ENCODE peak calls at places on chromosomes 11 and 22, in seven cellular contexts. V is A549, T is psoas muscle, J is GM06990, S is transverse colon, Y is NB4, G is endodermal cell. X is an unnamed sample.

GRCh38 chr11:134365011-134365925 is 33.5 kb downstream of the GLB1L2 start:
- DNase-seq in V (no peak), T (no peak), J (no peak), S (no peak), Y (no peak), G (no peak), X (no peak)

GRCh38 chr11:107619926-107620325 is 29.0 kb downstream of the ELMOD1 start:
- DNase-seq in V (no peak), T (no peak), J (no peak), S (no peak), Y (no peak), G (no peak), X (no peak)

GRCh38 chr11:88480217-88480616 is 142.7 kb upstream of the CTSC start:
- DNase-seq in V (no peak), T (no peak), J (no peak), S (no peak), Y (no peak), G (no peak), X (no peak)

GRCh38 chr11:2208691-2209369 is 37.2 kb upstream of the TH start:
- DNase-seq in V (no peak), T (peak; percentile 46), J (no peak), S (peak; percentile 9), Y (no peak), G (peak; percentile 73), X (no peak)

GRCh38 chr11:20450829-20451228 is 63.3 kb downstream of the PRMT3 start:
- DNase-seq in V (no peak), T (no peak), J (no peak), S (no peak), Y (no peak), G (no peak), X (no peak)

GRCh38 chr22:48321986-48322545 is 1505.6 kb downstream of the BRD1 start:
- DNase-seq in V (no peak), T (peak; percentile 25), J (no peak), S (no peak), Y (no peak), G (no peak), X (no peak)

GRCh38 chr11:33234397-33235168 is 22.6 kb upstream of the HIPK3 start:
- DNase-seq in V (no peak), T (no peak), J (no peak), S (no peak), Y (no peak), G (no peak), X (no peak)

GRCh38 chr22:31274017-31274416 is 18.3 kb downstream of the PIK3IP1 start:
- DNase-seq in V (no peak), T (no peak), J (no peak), S (no peak), Y (no peak), G (no peak), X (no peak)

GRCh38 chr22:36236338-36237319 is 2.7 kb downstream of the APOL2 start:
- DNase-seq in V (no peak), T (no peak), J (no peak), S (no peak), Y (no peak), G (no peak), X (no peak)

GRCh38 chr11:47571012-47571729 is 5.8 kb downstream of the PTPMT1 start:
- DNase-seq in V (no peak), T (no peak), J (no peak), S (no peak), Y (no peak), G (no peak), X (no peak)

GRCh38 chr11:61679893-61680621 is at the start of gene DAGLA:
- DNase-seq in V (peak; percentile 66), T (peak; percentile 82), J (peak; percentile 61), S (peak; percentile 74), Y (peak; percentile 72), G (peak; percentile 88), X (peak; percentile 32)

GRCh38 chr11:10856689-10857603 is 907 bp downstream of the ZBED5 start:
- DNase-seq in V (no peak), T (no peak), J (no peak), S (peak; percentile 70), Y (peak; percentile 67), G (peak; percentile 76), X (no peak)

GRCh38 chr11:121138259-121138658 is 37.2 kb downstream of the TECTA start:
- DNase-seq in V (no peak), T (no peak), J (no peak), S (no peak), Y (no peak), G (no peak), X (no peak)

GRCh38 chr11:34191592-34191991 is 86.2 kb downstream of the NAT10 start:
- DNase-seq in V (no peak), T (no peak), J (no peak), S (no peak), Y (no peak), G (peak; percentile 54), X (no peak)

GRCh38 chr11:75583710-75584658 is 21.9 kb downstream of the SERPINH1 start:
- DNase-seq in V (no peak), T (peak; percentile 85), J (no peak), S (peak; percentile 45), Y (peak; percentile 75), G (peak; percentile 91), X (no peak)

GRCh38 chr11:8329961-8330361 is 66.3 kb upstream of the LMO1 start:
- DNase-seq in V (no peak), T (peak; percentile 44), J (no peak), S (no peak), Y (no peak), G (peak; percentile 73), X (no peak)

GRCh38 chr11:109264128-109264527 is 157.9 kb upstream of the C11orf87 start:
- DNase-seq in V (no peak), T (no peak), J (no peak), S (no peak), Y (no peak), G (no peak), X (no peak)

GRCh38 chr11:72646472-72646871 is 27.8 kb downstream of the PDE2A start:
- DNase-seq in V (no peak), T (no peak), J (no peak), S (no peak), Y (no peak), G (no peak), X (no peak)

GRCh38 chr11:72807021-72807693 is 7.1 kb upstream of the ATG16L2 start:
- DNase-seq in V (no peak), T (no peak), J (no peak), S (no peak), Y (peak; percentile 82), G (no peak), X (peak; percentile 48)

GRCh38 chr22:37284807-37285355 is 2.6 kb downstream of the CYTH4 start:
- DNase-seq in V (no peak), T (peak; percentile 73), J (peak; percentile 82), S (peak; percentile 63), Y (peak; percentile 99), G (peak; percentile 54), X (peak; percentile 98)

GRCh38 chr11:10680956-10681487 is 12.5 kb downstream of the IRAG1 start:
- DNase-seq in V (no peak), T (no peak), J (no peak), S (no peak), Y (no peak), G (no peak), X (no peak)

GRCh38 chr11:118998822-118999221 is 884 bp downstream of the CENATAC start:
- DNase-seq in V (peak; percentile 38), T (no peak), J (no peak), S (no peak), Y (no peak), G (peak; percentile 82), X (no peak)

GRCh38 chr11:118997627-118998387 is at the start of gene CENATAC:
- DNase-seq in V (peak; percentile 92), T (peak; percentile 98), J (peak; percentile 93), S (peak; percentile 97), Y (peak; percentile 95), G (peak; percentile 98), X (peak; percentile 93)

GRCh38 chr11:119000906-119001305 is 3.0 kb downstream of the CENATAC start:
- DNase-seq in V (no peak), T (no peak), J (no peak), S (no peak), Y (no peak), G (no peak), X (no peak)

GRCh38 chr11:118998388-118998717 is 415 bp downstream of the CENATAC start:
- DNase-seq in V (no peak), T (no peak), J (no peak), S (peak; percentile 26), Y (peak; percentile 22), G (no peak), X (no peak)

GRCh38 chr11:118996926-118997626 is 862 bp upstream of the CENATAC start:
- DNase-seq in V (peak; percentile 65), T (no peak), J (peak; percentile 41), S (no peak), Y (peak; percentile 76), G (peak; percentile 63), X (peak; percentile 67)
- TF ChIP-seq CTCF in V (no peak), T (no peak), J (peak; percentile 24), S (no peak), Y (peak; percentile 43), G (peak; percentile 64), X (peak; percentile 67)

GRCh38 chr22:30220338-30221009 is 26.1 kb downstream of the LIF start:
- DNase-seq in V (no peak), T (no peak), J (no peak), S (no peak), Y (no peak), G (no peak), X (no peak)

GRCh38 chr22:30221121-30221992 is 25.2 kb downstream of the LIF start:
- DNase-seq in V (no peak), T (no peak), J (peak; percentile 72), S (peak; percentile 46), Y (no peak), G (no peak), X (peak; percentile 43)

GRCh38 chr22:30217698-30218565 is 28.6 kb downstream of the LIF start:
- DNase-seq in V (no peak), T (no peak), J (no peak), S (no peak), Y (no peak), G (no peak), X (no peak)

GRCh38 chr22:30219668-30220278 is 26.8 kb downstream of the LIF start:
- DNase-seq in V (no peak), T (no peak), J (no peak), S (no peak), Y (no peak), G (no peak), X (no peak)

DNA sequence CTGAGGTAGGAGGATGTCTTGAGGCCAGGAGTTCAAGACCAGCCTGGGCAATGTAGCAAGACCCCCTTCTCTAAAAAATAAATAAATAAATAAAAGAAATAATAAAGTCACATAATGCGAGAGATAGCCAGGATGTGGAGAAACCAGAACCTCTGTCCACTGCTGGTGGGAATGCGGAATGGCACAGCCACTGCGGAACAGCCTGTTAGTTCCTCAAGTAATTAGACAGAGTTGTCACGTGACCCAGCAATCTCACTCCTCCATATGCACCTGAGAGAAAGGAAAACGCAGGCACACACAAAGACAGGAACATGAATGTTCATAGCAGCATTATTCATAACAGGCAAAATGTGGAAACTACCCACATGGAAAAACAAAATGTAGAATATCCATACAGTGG is 27.5 kb downstream of the LIF start:
- DNase-seq in V (no peak), T (no peak), J (no peak), S (no peak), Y (no peak), G (no peak), X (no peak)
- TF ChIP-seq CTCF in V (no peak), T (no peak), J (no peak), S (no peak), Y (no peak), G (peak; percentile 58), X (no peak)

GRCh38 chr11:119484741-119485605 is 62.0 kb upstream of the THY1 start:
- DNase-seq in V (no peak), T (no peak), J (no peak), S (no peak), Y (peak; percentile 36), G (peak; percentile 82), X (no peak)
- TF ChIP-seq CTCF in V (no peak), T (no peak), J (peak; percentile 41), S (no peak), Y (peak; percentile 12), G (peak; percentile 69), X (no peak)

GRCh38 chr11:36793542-36793926 is 195.5 kb upstream of the RAG2 start:
- DNase-seq in V (no peak), T (no peak), J (no peak), S (no peak), Y (no peak), G (peak; percentile 68), X (no peak)
- TF ChIP-seq CTCF in V (no peak), T (no peak), J (no peak), S (no peak), Y (peak; percentile 18), G (peak; percentile 69), X (no peak)